ENCODE peak calls at places on chromosome 3, in four cellular contexts. One of them, this sample, is unnamed.
A peak's percentile ranks its signal among the peaks of the same experiment; 100 is the strongest.

GRCh38 chr3:65596511-65597224 is 442.1 kb downstream of the MAGI1 start:
- DNase-seq in fibroblast of lung: no peak
- DNase-seq in RWPE1: no peak
- DNase-seq in suprapubic skin: no peak
- DNase-seq in this sample: no peak

GRCh38 chr3:133362539-133362938 is 37.3 kb upstream of the BFSP2 start:
- DNase-seq in RWPE1: no peak
- DNase-seq in fibroblast of lung: no peak
- DNase-seq in suprapubic skin: no peak
- DNase-seq in this sample: no peak

GRCh38 chr3:185733980-185734724 is 90.7 kb downstream of the IGF2BP2 start:
- DNase-seq in fibroblast of lung: peak; percentile 89
- DNase-seq in RWPE1: peak; percentile 89
- DNase-seq in suprapubic skin: no peak
- DNase-seq in this sample: no peak

GRCh38 chr3:182739619-182740018 is 53.7 kb upstream of the ATP11B start:
- DNase-seq in suprapubic skin: no peak
- DNase-seq in fibroblast of lung: peak; percentile 37
- DNase-seq in RWPE1: no peak
- DNase-seq in this sample: no peak

GRCh38 chr3:48990636-48991421 is 788 bp downstream of the P4HTM start:
- DNase-seq in fibroblast of lung: peak; percentile 23
- DNase-seq in RWPE1: no peak
- DNase-seq in suprapubic skin: no peak
- DNase-seq in this sample: no peak

GRCh38 chr3:53334742-53335141 is 12.6 kb downstream of the DCP1A start:
- DNase-seq in RWPE1: no peak
- DNase-seq in fibroblast of lung: no peak
- DNase-seq in suprapubic skin: no peak
- DNase-seq in this sample: no peak

GRCh38 chr3:196096382-196096953 is 14.6 kb upstream of the TFRC start:
- DNase-seq in suprapubic skin: peak; percentile 58
- DNase-seq in RWPE1: no peak
- DNase-seq in fibroblast of lung: no peak
- DNase-seq in this sample: no peak

GRCh38 chr3:47645551-47645950 is 66.9 kb upstream of the CSPG5 start:
- DNase-seq in suprapubic skin: no peak
- DNase-seq in RWPE1: no peak
- DNase-seq in fibroblast of lung: no peak
- DNase-seq in this sample: no peak

GRCh38 chr3:71951842-71952241 is 166.9 kb upstream of the PROK2 start:
- DNase-seq in suprapubic skin: no peak
- DNase-seq in RWPE1: no peak
- DNase-seq in fibroblast of lung: no peak
- DNase-seq in this sample: no peak

GRCh38 chr3:58627580-58627894 is 39.0 kb downstream of the FAM3D start:
- DNase-seq in RWPE1: no peak
- DNase-seq in suprapubic skin: no peak
- DNase-seq in fibroblast of lung: peak; percentile 36
- DNase-seq in this sample: no peak

GRCh38 chr3:128698211-128699011 is 27.6 kb upstream of the RAB7A start:
- DNase-seq in fibroblast of lung: no peak
- DNase-seq in suprapubic skin: peak; percentile 70
- DNase-seq in RWPE1: peak; percentile 33
- DNase-seq in this sample: no peak

GRCh38 chr3:9251055-9251786 is 1.8 kb upstream of the SRGAP3 start:
- DNase-seq in fibroblast of lung: no peak
- DNase-seq in RWPE1: no peak
- DNase-seq in suprapubic skin: no peak
- DNase-seq in this sample: no peak

GRCh38 chr3:52237659-52238172 is 1.2 kb downstream of the TWF2 start:
- DNase-seq in suprapubic skin: peak; percentile 92
- DNase-seq in fibroblast of lung: peak; percentile 85
- DNase-seq in RWPE1: peak; percentile 91
- DNase-seq in this sample: no peak

GRCh38 chr3:34016925-34017592 is 218.6 kb downstream of the PDCD6IP start:
- DNase-seq in suprapubic skin: no peak
- DNase-seq in RWPE1: peak; percentile 49
- DNase-seq in fibroblast of lung: no peak
- DNase-seq in this sample: no peak

GRCh38 chr3:48077835-48078234 is 61.6 kb upstream of the MAP4 start:
- DNase-seq in fibroblast of lung: peak; percentile 42
- DNase-seq in RWPE1: no peak
- DNase-seq in suprapubic skin: no peak
- DNase-seq in this sample: no peak

GRCh38 chr3:117660941-117661635 is 951.5 kb downstream of the TUSC7 start:
- DNase-seq in fibroblast of lung: no peak
- DNase-seq in RWPE1: no peak
- DNase-seq in suprapubic skin: no peak
- DNase-seq in this sample: no peak

GRCh38 chr3:175951047-175951694 is 1092.0 kb downstream of the NAALADL2 start:
- DNase-seq in RWPE1: peak; percentile 18
- DNase-seq in suprapubic skin: no peak
- DNase-seq in fibroblast of lung: peak; percentile 50
- DNase-seq in this sample: no peak

GRCh38 chr3:64276131-64276530 is 50.9 kb upstream of the PRICKLE2 start:
- DNase-seq in RWPE1: no peak
- DNase-seq in fibroblast of lung: no peak
- DNase-seq in suprapubic skin: no peak
- DNase-seq in this sample: no peak

GRCh38 chr3:52452570-52453221 is 1.1 kb downstream of the TNNC1 start:
- DNase-seq in fibroblast of lung: no peak
- DNase-seq in RWPE1: no peak
- DNase-seq in suprapubic skin: no peak
- DNase-seq in this sample: no peak

GRCh38 chr3:117688583-117688982 is 979.0 kb downstream of the TUSC7 start:
- DNase-seq in fibroblast of lung: no peak
- DNase-seq in suprapubic skin: no peak
- DNase-seq in RWPE1: no peak
- DNase-seq in this sample: no peak

GRCh38 chr3:195558602-195559001 is 15.5 kb upstream of the PPP1R2 start:
- DNase-seq in suprapubic skin: no peak
- DNase-seq in RWPE1: no peak
- DNase-seq in fibroblast of lung: peak; percentile 32
- DNase-seq in this sample: no peak

GRCh38 chr3:100634493-100635272 is 25.3 kb downstream of the ADGRG7 start:
- DNase-seq in suprapubic skin: no peak
- DNase-seq in RWPE1: peak; percentile 66
- DNase-seq in fibroblast of lung: peak; percentile 17
- DNase-seq in this sample: no peak

GRCh38 chr3:71064976-71065763 is 518.4 kb downstream of the FOXP1 start:
- DNase-seq in suprapubic skin: peak; percentile 77
- DNase-seq in fibroblast of lung: peak; percentile 55
- DNase-seq in RWPE1: peak; percentile 26
- DNase-seq in this sample: peak; percentile 86

GRCh38 chr3:8001307-8001706 is 500.3 kb upstream of the LMCD1 start:
- DNase-seq in fibroblast of lung: no peak
- DNase-seq in RWPE1: no peak
- DNase-seq in suprapubic skin: no peak
- DNase-seq in this sample: no peak

GRCh38 chr3:102002056-102002455 is 152.7 kb downstream of the NFKBIZ start:
- DNase-seq in suprapubic skin: no peak
- DNase-seq in fibroblast of lung: no peak
- DNase-seq in RWPE1: no peak
- DNase-seq in this sample: no peak

GRCh38 chr3:113297741-113298320 is 86.5 kb downstream of the BOC start:
- DNase-seq in RWPE1: no peak
- DNase-seq in suprapubic skin: no peak
- DNase-seq in fibroblast of lung: no peak
- DNase-seq in this sample: no peak

GRCh38 chr3:143337387-143337786 is 217.8 kb downstream of the CHST2 start:
- DNase-seq in RWPE1: no peak
- DNase-seq in fibroblast of lung: no peak
- DNase-seq in suprapubic skin: no peak
- DNase-seq in this sample: no peak

GRCh38 chr3:153289334-153289808 is 127.3 kb downstream of the RAP2B start:
- DNase-seq in suprapubic skin: no peak
- DNase-seq in fibroblast of lung: peak; percentile 21
- DNase-seq in RWPE1: no peak
- DNase-seq in this sample: no peak

GRCh38 chr3:158568784-158569183 is 2.2 kb upstream of the MLF1 start:
- DNase-seq in fibroblast of lung: no peak
- DNase-seq in RWPE1: peak; percentile 24
- DNase-seq in suprapubic skin: no peak
- DNase-seq in this sample: no peak

GRCh38 chr3:78427303-78427702 is 1340.5 kb downstream of the ROBO1 start:
- DNase-seq in suprapubic skin: no peak
- DNase-seq in RWPE1: no peak
- DNase-seq in fibroblast of lung: no peak
- DNase-seq in this sample: no peak

DNA sequence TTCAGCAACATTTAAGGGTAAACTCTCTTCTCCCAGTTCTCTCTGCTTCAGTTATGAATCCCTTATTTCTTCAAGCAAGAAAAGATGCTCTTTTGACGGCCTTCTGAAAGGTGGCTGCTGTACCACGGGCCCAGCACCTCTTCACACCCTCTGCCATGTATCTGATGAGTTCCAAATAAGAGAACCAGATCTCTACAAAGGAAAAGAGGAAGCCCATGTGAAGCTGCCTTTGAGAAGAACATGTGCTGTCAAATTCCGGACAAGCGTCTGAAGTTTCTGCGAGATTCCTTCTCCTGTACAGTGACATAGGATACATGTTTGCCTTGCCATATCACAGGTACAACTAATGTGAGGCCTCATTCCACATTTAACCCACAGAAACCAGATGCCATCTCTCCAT is 59.2 kb downstream of the SH3BP5 start:
- DNase-seq in RWPE1: no peak
- DNase-seq in fibroblast of lung: no peak
- DNase-seq in suprapubic skin: peak; percentile 39
- DNase-seq in this sample: no peak
- TF ChIP-seq CTCF in RWPE1: no peak
- TF ChIP-seq CTCF in fibroblast of lung: no peak
- TF ChIP-seq CTCF in suprapubic skin: no peak
- TF ChIP-seq CTCF in this sample: no peak

DNA sequence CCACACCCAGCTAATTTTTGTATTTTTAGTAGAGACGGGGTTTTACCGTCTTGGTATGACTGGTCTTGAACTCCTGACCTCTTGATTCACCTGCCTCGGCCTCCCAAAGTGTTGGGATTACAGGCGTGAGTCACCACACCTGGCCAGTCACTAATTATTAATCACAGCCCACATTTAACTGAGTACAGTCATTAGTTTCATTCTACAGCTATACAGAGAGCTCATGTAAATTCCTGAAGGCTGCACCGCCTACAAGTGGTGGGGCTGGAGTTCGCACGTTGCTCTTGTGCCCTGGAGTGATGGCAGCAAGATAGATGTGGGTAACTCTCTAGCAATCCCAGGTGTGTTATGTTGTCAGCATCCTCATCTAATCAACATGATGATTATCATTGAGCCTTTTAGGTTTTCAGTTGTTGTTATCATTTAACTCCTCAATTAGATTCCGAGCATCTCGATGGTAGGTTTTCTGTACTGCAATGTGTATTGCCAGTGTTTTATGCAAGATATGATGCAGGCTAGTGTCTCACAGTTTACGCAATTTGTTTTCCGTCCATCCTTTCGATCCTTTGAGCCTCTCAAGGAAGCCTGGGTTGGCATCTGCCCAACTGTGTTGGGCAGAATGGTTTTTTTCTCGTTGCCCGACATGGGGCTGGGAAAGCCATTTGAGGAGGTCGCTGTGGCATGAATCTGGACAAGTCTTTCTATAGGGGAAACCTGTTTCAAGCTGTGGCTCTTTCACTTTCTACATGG is 216.3 kb downstream of the LPP start:
- DNase-seq in RWPE1: peak; percentile 20
- DNase-seq in fibroblast of lung: no peak
- DNase-seq in suprapubic skin: no peak
- DNase-seq in this sample: no peak
- TF ChIP-seq CTCF in RWPE1: no peak
- TF ChIP-seq CTCF in fibroblast of lung: no peak
- TF ChIP-seq CTCF in suprapubic skin: no peak
- TF ChIP-seq CTCF in this sample: no peak

DNA sequence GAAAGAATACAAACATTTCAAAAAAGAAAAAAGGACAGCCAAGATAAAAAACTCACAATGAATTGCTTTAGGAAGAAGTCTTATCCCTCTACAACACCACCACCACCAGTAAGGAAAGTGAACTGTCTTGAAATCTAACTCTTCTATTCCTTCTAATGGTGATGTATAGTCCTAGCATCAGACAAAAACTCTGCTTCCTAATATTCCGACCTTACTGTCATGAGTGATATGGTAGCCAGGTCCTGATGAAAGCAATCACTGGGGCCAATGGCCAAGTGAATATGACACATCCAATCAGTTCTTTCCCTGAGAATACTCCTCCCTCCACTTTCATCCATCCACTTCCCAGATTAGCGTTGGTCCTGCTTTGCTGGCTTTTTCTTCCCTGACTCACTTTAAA is 14.8 kb downstream of the GK5 start:
- DNase-seq in fibroblast of lung: peak; percentile 42
- DNase-seq in RWPE1: no peak
- DNase-seq in suprapubic skin: no peak
- DNase-seq in this sample: no peak
- TF ChIP-seq CTCF in fibroblast of lung: peak; percentile 35
- TF ChIP-seq CTCF in RWPE1: no peak
- TF ChIP-seq CTCF in suprapubic skin: no peak
- TF ChIP-seq CTCF in this sample: peak; percentile 36

DNA sequence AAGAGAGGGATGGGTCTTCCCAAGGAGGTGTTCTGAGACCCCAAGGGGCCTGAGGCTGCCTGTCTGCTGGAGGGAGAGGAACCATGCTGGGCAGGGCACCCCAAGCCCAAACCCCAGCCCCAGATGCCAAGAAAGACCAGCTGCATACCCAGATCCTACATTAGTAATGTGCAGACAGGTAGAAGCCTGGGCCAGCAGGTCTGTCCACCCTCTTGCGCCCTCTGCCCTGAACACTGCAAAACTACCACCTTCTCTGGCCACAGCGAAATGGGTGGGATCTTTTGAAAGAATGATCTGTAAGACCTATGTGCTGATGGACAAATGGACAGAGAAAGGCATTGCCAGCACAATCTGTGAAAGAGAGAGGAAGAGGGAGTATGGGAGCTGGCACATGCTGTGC is 283.2 kb downstream of the EPHB1 start:
- DNase-seq in fibroblast of lung: no peak
- DNase-seq in suprapubic skin: no peak
- DNase-seq in RWPE1: no peak
- DNase-seq in this sample: no peak
- TF ChIP-seq CTCF in fibroblast of lung: no peak
- TF ChIP-seq CTCF in suprapubic skin: no peak
- TF ChIP-seq CTCF in RWPE1: no peak
- TF ChIP-seq CTCF in this sample: no peak

This sample was measured in osteocyte.